ENCODE peak calls at places on chromosomes 4 and X, in five cellular contexts. W is ovary, Z is neural crest cell, N is RKO, O is foreskin fibroblast. P is an unnamed sample.

GRCh38 chr4:8855781-8856245 is 15.8 kb downstream of the HMX1 start:
- DNase-seq in W (no peak), Z (no peak), N (no peak), O (no peak), P (no peak)

GRCh38 chr4:12949719-12950118 is 534.4 kb downstream of the RAB28 start:
- DNase-seq in W (no peak), Z (no peak), N (no peak), O (no peak), P (no peak)

GRCh38 chrX:109714340-109714958 is 18.6 kb downstream of the ACSL4 start:
- DNase-seq in W (no peak), Z (no peak), N (peak), O (peak), P (no peak)

GRCh38 chr4:39718366-39719323 is 20.7 kb downstream of the UBE2K start:
- DNase-seq in W (no peak), Z (no peak), N (no peak), O (no peak), P (no peak)

GRCh38 chr4:23654791-23655190 is 235.1 kb downstream of the PPARGC1A start:
- DNase-seq in W (no peak), Z (no peak), N (no peak), O (no peak), P (no peak)

GRCh38 chr4:6128221-6128871 is 72.0 kb downstream of the JAKMIP1 start:
- DNase-seq in W (no peak), Z (peak), N (no peak), O (no peak), P (no peak)

GRCh38 chrX:119981286-119982070 is 37.9 kb upstream of the NKAP start:
- DNase-seq in W (no peak), Z (peak), N (peak), O (no peak), P (no peak)

GRCh38 chrX:42751573-42751972 is 26.4 kb downstream of the PPP1R2C start:
- DNase-seq in W (no peak), Z (no peak), N (no peak), O (no peak), P (no peak)

GRCh38 chrX:45850775-45851433 is 650.2 kb upstream of the DIPK2B start:
- DNase-seq in W (peak), Z (peak), N (peak), O (no peak), P (peak)

GRCh38 chrX:136768469-136769084 is 12.2 kb downstream of the ARHGEF6 start:
- DNase-seq in W (peak), Z (no peak), N (peak), O (peak), P (peak)

GRCh38 chr4:107577743-107578142 is 142.3 kb downstream of the PAPSS1 start:
- DNase-seq in W (no peak), Z (no peak), N (no peak), O (no peak), P (no peak)

GRCh38 chr4:171718069-171718468 is 95.1 kb upstream of the GALNTL6 start:
- DNase-seq in W (no peak), Z (no peak), N (no peak), O (no peak), P (no peak)

GRCh38 chr4:80252427-80252826 is 14.0 kb upstream of the FGF5 start:
- DNase-seq in W (no peak), Z (no peak), N (no peak), O (no peak), P (no peak)

GRCh38 chr4:23333946-23334878 is 555.6 kb downstream of the PPARGC1A start:
- DNase-seq in W (no peak), Z (no peak), N (peak), O (peak), P (no peak)

GRCh38 chrX:11424903-11425674 is 131.9 kb downstream of the AMELX start:
- DNase-seq in W (no peak), Z (no peak), N (no peak), O (no peak), P (no peak)

GRCh38 chrX:133992877-133993276 is 7.5 kb upstream of the GPC3 start:
- DNase-seq in W (no peak), Z (no peak), N (no peak), O (no peak), P (no peak)

GRCh38 chr4:4200624-4201023 is 26.1 kb downstream of the OTOP1 start:
- DNase-seq in W (no peak), Z (no peak), N (no peak), O (no peak), P (no peak)

GRCh38 chr4:108834787-108835384 is 72.0 kb upstream of the ETNPPL start:
- DNase-seq in W (no peak), Z (no peak), N (peak), O (no peak), P (no peak)

GRCh38 chr4:112119358-112119783 is 25.9 kb upstream of the FAM241A start:
- DNase-seq in W (no peak), Z (no peak), N (no peak), O (no peak), P (no peak)